ENCODE peak calls at places on chromosomes 7 and 10, in six cellular contexts. J is A549, M is WTC11, L is HepG2, N is H1, S is K562. T is an unnamed sample.

GRCh38 chr10:69732147-69732825 is 69.4 kb upstream of the COL13A1 start:
- DNase-seq in J (no peak), M (no peak), L (no peak), N (no peak), S (no peak), T (no peak)

GRCh38 chr10:123847686-123848432 is 43.7 kb downstream of the CPXM2 start:
- DNase-seq in J (peak; percentile 19), M (no peak), L (no peak), N (no peak), S (no peak), T (no peak)

GRCh38 chr10:26378763-26379361 is 59.3 kb upstream of the APBB1IP start:
- DNase-seq in J (no peak), M (no peak), L (no peak), N (no peak), S (no peak), T (no peak)

GRCh38 chr7:65946895-65947294 is 35.1 kb downstream of the GUSB start:
- DNase-seq in J (no peak), M (no peak), L (peak; percentile 45), N (no peak), S (no peak), T (peak; percentile 35)

GRCh38 chr7:116142850-116143249 is 67.5 kb upstream of the TES start:
- DNase-seq in J (no peak), M (no peak), L (no peak), N (no peak), S (no peak), T (no peak)

GRCh38 chr7:155228894-155229293 is 68.8 kb upstream of the INSIG1 start:
- DNase-seq in J (no peak), M (no peak), L (no peak), N (no peak), S (no peak), T (no peak)

GRCh38 chr7:126483972-126484371 is 768.8 kb downstream of the GRM8 start:
- DNase-seq in J (no peak), M (no peak), L (no peak), N (no peak), S (no peak), T (no peak)

GRCh38 chr10:113007343-113007771 is 57.3 kb downstream of the TCF7L2 start:
- DNase-seq in J (no peak), M (no peak), L (peak; percentile 97), N (no peak), S (no peak), T (no peak)

GRCh38 chr7:149283321-149283720 is 21.3 kb downstream of the ZNF783 start:
- DNase-seq in J (no peak), M (no peak), L (no peak), N (no peak), S (no peak), T (no peak)

GRCh38 chr10:119441921-119442757 is 100.4 kb downstream of the RGS10 start:
- DNase-seq in J (no peak), M (no peak), L (no peak), N (no peak), S (no peak), T (no peak)

GRCh38 chr10:118722694-118723093 is 32.1 kb downstream of the CACUL1 start:
- DNase-seq in J (no peak), M (no peak), L (no peak), N (no peak), S (no peak), T (no peak)

GRCh38 chr10:72682626-72683025 is 9.3 kb upstream of the MCU start:
- DNase-seq in J (no peak), M (no peak), L (no peak), N (peak; percentile 30), S (no peak), T (no peak)

GRCh38 chr7:47543659-47544058 is 38.3 kb downstream of the TNS3 start:
- DNase-seq in J (no peak), M (no peak), L (no peak), N (no peak), S (no peak), T (no peak)

GRCh38 chr7:144500225-144500624 is 96.7 kb upstream of the NOBOX start:
- DNase-seq in J (no peak), M (no peak), L (no peak), N (no peak), S (no peak), T (no peak)

GRCh38 chr7:80622531-80622930 is 15.9 kb upstream of the CD36 start:
- DNase-seq in J (no peak), M (no peak), L (no peak), N (no peak), S (no peak), T (peak; percentile 32)

GRCh38 chr10:122326806-122327205 is 47.7 kb upstream of the PLEKHA1 start:
- DNase-seq in J (no peak), M (no peak), L (no peak), N (no peak), S (no peak), T (no peak)

GRCh38 chr10:86647773-86648705 is 6.3 kb upstream of the OPN4 start:
- DNase-seq in J (no peak), M (no peak), L (no peak), N (peak; percentile 42), S (no peak), T (no peak)

GRCh38 chr10:125762692-125763648 is 12.7 kb downstream of the MMP21 start:
- DNase-seq in J (no peak), M (no peak), L (no peak), N (no peak), S (no peak), T (peak; percentile 7)
- TF ChIP-seq MAX in J (no peak), M (no peak), L (no peak), N (no peak), S (no peak), T (no peak)

GRCh38 chr10:34821587-34822585 is 6.8 kb upstream of the PARD3 start:
- DNase-seq in J (no peak), M (no peak), L (no peak), N (no peak), S (no peak), T (no peak)
- TF ChIP-seq JUN in J (no peak), M (no peak), L (no peak), N (no peak), S (no peak), T (no peak)

GRCh38 chr10:103761075-103761920 is 94.1 kb downstream of the SH3PXD2A start:
- DNase-seq in J (no peak), M (no peak), L (no peak), N (no peak), S (no peak), T (peak; percentile 70)

GRCh38 chr10:103757531-103758293 is 97.7 kb downstream of the SH3PXD2A start:
- DNase-seq in J (peak; percentile 65), M (peak; percentile 40), L (no peak), N (no peak), S (no peak), T (peak; percentile 80)

GRCh38 chr10:103759100-103759781 is 96.1 kb downstream of the SH3PXD2A start:
- DNase-seq in J (peak; percentile 55), M (no peak), L (peak; percentile 80), N (no peak), S (no peak), T (peak; percentile 78)

GRCh38 chr10:103756277-103756869 is 99.0 kb downstream of the SH3PXD2A start:
- DNase-seq in J (no peak), M (no peak), L (no peak), N (no peak), S (no peak), T (no peak)

GRCh38 chr10:103758294-103758681 is 97.1 kb downstream of the SH3PXD2A start:
- DNase-seq in J (peak; percentile 79), M (no peak), L (peak; percentile 66), N (no peak), S (no peak), T (peak; percentile 44)
- TF ChIP-seq MAX in J (peak; percentile 26), M (no peak), L (no peak), N (no peak), S (no peak), T (no peak)

GRCh38 chr10:24483701-24484100 is 240.0 kb downstream of the ARHGAP21 start:
- DNase-seq in J (peak; percentile 91), M (no peak), L (no peak), N (no peak), S (no peak), T (no peak)
- TF ChIP-seq JUN in J (no peak), M (no peak), L (no peak), N (no peak), S (no peak), T (no peak)

GRCh38 chr7:28224675-28225074 is 44.1 kb upstream of the JAZF1 start:
- DNase-seq in J (no peak), M (no peak), L (no peak), N (no peak), S (no peak), T (no peak)

GRCh38 chr7:28228386-28228785 is 47.8 kb upstream of the JAZF1 start:
- DNase-seq in J (no peak), M (no peak), L (no peak), N (no peak), S (no peak), T (no peak)

GRCh38 chr7:28219793-28220192 is 39.2 kb upstream of the JAZF1 start:
- DNase-seq in J (no peak), M (no peak), L (no peak), N (no peak), S (no peak), T (no peak)

GRCh38 chr7:28225581-28225980 is 45.0 kb upstream of the JAZF1 start:
- DNase-seq in J (no peak), M (no peak), L (no peak), N (no peak), S (no peak), T (no peak)

GRCh38 chr7:28224172-28224571 is 43.6 kb upstream of the JAZF1 start:
- DNase-seq in J (no peak), M (no peak), L (no peak), N (no peak), S (no peak), T (no peak)
- TF ChIP-seq MAX in J (no peak), M (no peak), L (no peak), N (no peak), S (no peak), T (no peak)

DNA sequence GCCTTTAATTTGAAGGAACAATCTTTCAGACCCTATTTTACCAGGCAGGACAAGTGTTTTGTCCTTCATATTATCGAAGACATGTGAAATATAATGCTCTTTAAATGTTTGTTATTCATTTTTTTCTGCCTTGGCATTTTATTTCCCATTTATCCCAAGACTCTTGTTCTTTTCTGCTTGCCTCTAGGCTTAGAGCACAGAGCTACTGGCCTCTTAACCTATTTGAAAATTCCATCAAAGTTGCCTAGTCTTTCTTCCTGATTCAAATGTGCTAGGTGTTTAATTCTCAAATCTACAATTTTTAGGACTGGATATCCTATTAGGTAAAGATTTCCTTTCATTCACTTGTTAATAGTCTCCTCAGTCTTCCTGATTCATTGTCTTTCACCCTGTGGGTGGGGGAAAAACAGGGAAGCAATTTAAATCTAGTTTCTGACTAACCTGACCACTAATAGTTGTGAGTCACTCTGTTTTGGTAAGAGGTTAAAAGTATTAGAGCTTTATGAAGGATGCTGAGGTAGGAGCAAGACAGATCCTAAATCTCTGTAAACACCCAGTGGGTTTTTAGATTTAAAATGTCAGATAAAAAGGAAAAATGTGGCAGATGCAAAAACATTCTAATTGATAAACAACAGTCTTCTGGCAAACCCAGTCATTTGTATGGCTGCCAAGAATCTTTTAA is 1.5 kb downstream of the LIPK start:
- DNase-seq in J (no peak), M (no peak), L (no peak), N (no peak), S (no peak), T (peak; percentile 85)
- TF ChIP-seq JUN in J (no peak), M (no peak), L (no peak), N (no peak), S (no peak), T (peak; percentile 56)